ENCODE peak calls at places on chromosomes 5 and 9, in nine cellular contexts. One of them, this sample, is unnamed.

GRCh38 chr9:133759146-133759900 is 21.2 kb upstream of the SARDH start:
- DNase-seq in uterus: peak; percentile 69
- DNase-seq in heart left ventricle: peak; percentile 66
- DNase-seq in left ventricle myocardium inferior: peak; percentile 55
- DNase-seq in IMR-90: no peak
- DNase-seq in upper lobe of right lung: peak; percentile 67
- DNase-seq in GM12878: no peak
- DNase-seq in sigmoid colon: peak; percentile 68
- DNase-seq in hepatocyte: peak; percentile 3
- DNase-seq in this sample: no peak

GRCh38 chr5:162768962-162769464 is 668.4 kb upstream of the CCNG1 start:
- DNase-seq in uterus: no peak
- DNase-seq in heart left ventricle: no peak
- DNase-seq in left ventricle myocardium inferior: no peak
- DNase-seq in IMR-90: no peak
- DNase-seq in upper lobe of right lung: no peak
- DNase-seq in GM12878: peak; percentile 9
- DNase-seq in sigmoid colon: no peak
- DNase-seq in hepatocyte: no peak
- DNase-seq in this sample: no peak

GRCh38 chr5:139755892-139756671 is 39.5 kb upstream of the PSD2 start:
- DNase-seq in uterus: no peak
- DNase-seq in heart left ventricle: no peak
- DNase-seq in left ventricle myocardium inferior: no peak
- DNase-seq in IMR-90: no peak
- DNase-seq in upper lobe of right lung: no peak
- DNase-seq in GM12878: no peak
- DNase-seq in sigmoid colon: no peak
- DNase-seq in hepatocyte: peak; percentile 63
- DNase-seq in this sample: no peak

GRCh38 chr5:149256451-149256850 is 15.2 kb upstream of the AFAP1L1 start:
- DNase-seq in uterus: no peak
- DNase-seq in heart left ventricle: no peak
- DNase-seq in left ventricle myocardium inferior: no peak
- DNase-seq in IMR-90: peak; percentile 61
- DNase-seq in upper lobe of right lung: no peak
- DNase-seq in GM12878: no peak
- DNase-seq in sigmoid colon: no peak
- DNase-seq in hepatocyte: no peak
- DNase-seq in this sample: no peak

GRCh38 chr9:88387733-88388202 is 476 bp upstream of the SPIN1 start:
- DNase-seq in uterus: peak; percentile 57
- DNase-seq in heart left ventricle: peak; percentile 71
- DNase-seq in left ventricle myocardium inferior: peak; percentile 32
- DNase-seq in IMR-90: peak; percentile 52
- DNase-seq in upper lobe of right lung: peak; percentile 83
- DNase-seq in GM12878: no peak
- DNase-seq in sigmoid colon: peak; percentile 79
- DNase-seq in hepatocyte: peak; percentile 72
- DNase-seq in this sample: peak; percentile 83

GRCh38 chr9:85055506-85056202 is 386.1 kb downstream of the NTRK2 start:
- DNase-seq in uterus: no peak
- DNase-seq in heart left ventricle: no peak
- DNase-seq in left ventricle myocardium inferior: no peak
- DNase-seq in IMR-90: no peak
- DNase-seq in upper lobe of right lung: no peak
- DNase-seq in GM12878: no peak
- DNase-seq in sigmoid colon: no peak
- DNase-seq in hepatocyte: no peak
- DNase-seq in this sample: no peak

GRCh38 chr9:100150209-100150608 is 51.2 kb downstream of the INVS start:
- DNase-seq in uterus: no peak
- DNase-seq in heart left ventricle: no peak
- DNase-seq in left ventricle myocardium inferior: no peak
- DNase-seq in IMR-90: peak; percentile 44
- DNase-seq in upper lobe of right lung: no peak
- DNase-seq in GM12878: no peak
- DNase-seq in sigmoid colon: no peak
- DNase-seq in hepatocyte: no peak
- DNase-seq in this sample: no peak

GRCh38 chr5:57841671-57842375 is 359.2 kb upstream of the ACTBL2 start:
- DNase-seq in uterus: no peak
- DNase-seq in heart left ventricle: no peak
- DNase-seq in left ventricle myocardium inferior: no peak
- DNase-seq in IMR-90: peak; percentile 96
- DNase-seq in upper lobe of right lung: no peak
- DNase-seq in GM12878: no peak
- DNase-seq in sigmoid colon: no peak
- DNase-seq in hepatocyte: peak; percentile 66
- DNase-seq in this sample: no peak

GRCh38 chr5:178458140-178458539 is 132.1 kb downstream of the COL23A1 start:
- DNase-seq in uterus: no peak
- DNase-seq in heart left ventricle: no peak
- DNase-seq in left ventricle myocardium inferior: no peak
- DNase-seq in IMR-90: no peak
- DNase-seq in upper lobe of right lung: no peak
- DNase-seq in GM12878: no peak
- DNase-seq in sigmoid colon: no peak
- DNase-seq in hepatocyte: no peak
- DNase-seq in this sample: no peak

GRCh38 chr5:72079288-72079687 is 28.0 kb upstream of the MAP1B start:
- DNase-seq in uterus: no peak
- DNase-seq in heart left ventricle: peak; percentile 64
- DNase-seq in left ventricle myocardium inferior: peak; percentile 38
- DNase-seq in IMR-90: no peak
- DNase-seq in upper lobe of right lung: no peak
- DNase-seq in GM12878: no peak
- DNase-seq in sigmoid colon: no peak
- DNase-seq in hepatocyte: no peak
- DNase-seq in this sample: no peak

GRCh38 chr9:93451762-93452709 is 551 bp downstream of the FAM120A start:
- DNase-seq in uterus: peak; percentile 46
- DNase-seq in heart left ventricle: peak; percentile 80
- DNase-seq in left ventricle myocardium inferior: peak; percentile 55
- DNase-seq in IMR-90: peak; percentile 33
- DNase-seq in upper lobe of right lung: peak; percentile 81
- DNase-seq in GM12878: no peak
- DNase-seq in sigmoid colon: peak; percentile 78
- DNase-seq in hepatocyte: peak; percentile 69
- DNase-seq in this sample: peak; percentile 52

GRCh38 chr9:12723409-12724028 is 30.3 kb downstream of the TYRP1 start:
- DNase-seq in uterus: no peak
- DNase-seq in heart left ventricle: no peak
- DNase-seq in left ventricle myocardium inferior: no peak
- DNase-seq in IMR-90: peak; percentile 40
- DNase-seq in upper lobe of right lung: no peak
- DNase-seq in GM12878: no peak
- DNase-seq in sigmoid colon: no peak
- DNase-seq in hepatocyte: no peak
- DNase-seq in this sample: no peak

GRCh38 chr5:136064510-136064909 is 35.7 kb downstream of the TGFBI start:
- DNase-seq in uterus: no peak
- DNase-seq in heart left ventricle: no peak
- DNase-seq in left ventricle myocardium inferior: no peak
- DNase-seq in IMR-90: no peak
- DNase-seq in upper lobe of right lung: no peak
- DNase-seq in GM12878: no peak
- DNase-seq in sigmoid colon: no peak
- DNase-seq in hepatocyte: no peak
- DNase-seq in this sample: no peak

GRCh38 chr9:38117646-38118045 is 48.6 kb upstream of the SHB start:
- DNase-seq in uterus: no peak
- DNase-seq in heart left ventricle: no peak
- DNase-seq in left ventricle myocardium inferior: no peak
- DNase-seq in IMR-90: no peak
- DNase-seq in upper lobe of right lung: peak; percentile 52
- DNase-seq in GM12878: no peak
- DNase-seq in sigmoid colon: no peak
- DNase-seq in hepatocyte: peak; percentile 38
- DNase-seq in this sample: no peak

GRCh38 chr9:72728031-72728770 is 206.8 kb downstream of the TMC1 start:
- DNase-seq in uterus: no peak
- DNase-seq in heart left ventricle: no peak
- DNase-seq in left ventricle myocardium inferior: no peak
- DNase-seq in IMR-90: no peak
- DNase-seq in upper lobe of right lung: no peak
- DNase-seq in GM12878: no peak
- DNase-seq in sigmoid colon: no peak
- DNase-seq in hepatocyte: no peak
- DNase-seq in this sample: no peak

GRCh38 chr5:173736923-173737412 is 120.5 kb upstream of the BOD1 start:
- DNase-seq in uterus: no peak
- DNase-seq in heart left ventricle: no peak
- DNase-seq in left ventricle myocardium inferior: no peak
- DNase-seq in IMR-90: no peak
- DNase-seq in upper lobe of right lung: no peak
- DNase-seq in GM12878: peak; percentile 76
- DNase-seq in sigmoid colon: no peak
- DNase-seq in hepatocyte: peak; percentile 84
- DNase-seq in this sample: peak; percentile 69

GRCh38 chr5:78843436-78843835 is 141.7 kb downstream of the ARSB start:
- DNase-seq in uterus: no peak
- DNase-seq in heart left ventricle: no peak
- DNase-seq in left ventricle myocardium inferior: no peak
- DNase-seq in IMR-90: no peak
- DNase-seq in upper lobe of right lung: no peak
- DNase-seq in GM12878: no peak
- DNase-seq in sigmoid colon: no peak
- DNase-seq in hepatocyte: no peak
- DNase-seq in this sample: no peak

GRCh38 chr9:15144567-15145174 is 162.3 kb downstream of the TTC39B start:
- DNase-seq in uterus: peak; percentile 37
- DNase-seq in heart left ventricle: no peak
- DNase-seq in left ventricle myocardium inferior: no peak
- DNase-seq in IMR-90: no peak
- DNase-seq in upper lobe of right lung: no peak
- DNase-seq in GM12878: no peak
- DNase-seq in sigmoid colon: no peak
- DNase-seq in hepatocyte: no peak
- DNase-seq in this sample: no peak

DNA sequence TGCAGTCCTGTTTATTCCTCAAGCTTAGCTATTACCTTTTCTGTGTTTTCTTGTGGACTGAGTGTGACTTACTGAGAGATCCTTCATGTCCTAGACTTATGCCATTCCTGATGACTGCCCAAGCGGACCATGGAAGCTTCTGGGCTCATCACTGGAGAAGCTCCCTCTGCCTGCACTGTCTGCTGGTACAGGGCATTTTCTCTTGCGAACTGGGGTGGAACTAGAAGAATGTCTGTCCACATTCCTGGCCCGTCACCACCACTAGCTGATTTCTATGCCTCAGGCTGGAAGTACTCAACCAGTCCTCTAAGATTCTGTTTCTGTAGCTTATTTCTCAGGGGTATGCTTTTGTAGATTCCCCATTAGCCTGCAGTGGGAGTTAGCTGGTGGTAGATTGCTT is 12.3 kb downstream of the SLC36A1 start:
- DNase-seq in uterus: no peak
- DNase-seq in heart left ventricle: no peak
- DNase-seq in left ventricle myocardium inferior: no peak
- DNase-seq in IMR-90: peak; percentile 58
- DNase-seq in upper lobe of right lung: no peak
- DNase-seq in GM12878: no peak
- DNase-seq in sigmoid colon: no peak
- DNase-seq in hepatocyte: peak; percentile 46
- DNase-seq in this sample: no peak
- H3K4me1 ChIP-seq in uterus: no peaks in the 10 kb centered on the region
- H3K4me1 ChIP-seq in heart left ventricle: no peaks in the 10 kb centered on the region
- H3K4me1 ChIP-seq in left ventricle myocardium inferior: peaks cover 11% of the 10 kb centered on the region
- H3K4me1 ChIP-seq in IMR-90: peaks cover 6% of the 10 kb centered on the region
- H3K4me1 ChIP-seq in upper lobe of right lung: no peaks in the 10 kb centered on the region
- H3K4me1 ChIP-seq in GM12878: peaks cover 9% of the 10 kb centered on the region
- H3K4me1 ChIP-seq in sigmoid colon: no peaks in the 10 kb centered on the region
- H3K4me1 ChIP-seq in hepatocyte: peaks cover 11% of the 10 kb centered on the region
- H3K4me1 ChIP-seq in this sample: peaks cover 19% of the 10 kb centered on the region

GRCh38 chr9:96245399-96245798 is 56.6 kb downstream of the HSD17B3 start:
- DNase-seq in uterus: no peak
- DNase-seq in heart left ventricle: no peak
- DNase-seq in left ventricle myocardium inferior: no peak
- DNase-seq in IMR-90: no peak
- DNase-seq in upper lobe of right lung: no peak
- DNase-seq in GM12878: no peak
- DNase-seq in sigmoid colon: no peak
- DNase-seq in hepatocyte: no peak
- DNase-seq in this sample: no peak
- TF ChIP-seq CTCF in uterus: no peak
- TF ChIP-seq CTCF in heart left ventricle: peak; percentile 6
- TF ChIP-seq CTCF in left ventricle myocardium inferior: no peak
- TF ChIP-seq CTCF in IMR-90: no peak
- TF ChIP-seq CTCF in upper lobe of right lung: no peak
- TF ChIP-seq CTCF in GM12878: peak; percentile 13
- TF ChIP-seq CTCF in sigmoid colon: no peak
- TF ChIP-seq CTCF in hepatocyte: no peak
- TF ChIP-seq CTCF in this sample: no peak

DNA sequence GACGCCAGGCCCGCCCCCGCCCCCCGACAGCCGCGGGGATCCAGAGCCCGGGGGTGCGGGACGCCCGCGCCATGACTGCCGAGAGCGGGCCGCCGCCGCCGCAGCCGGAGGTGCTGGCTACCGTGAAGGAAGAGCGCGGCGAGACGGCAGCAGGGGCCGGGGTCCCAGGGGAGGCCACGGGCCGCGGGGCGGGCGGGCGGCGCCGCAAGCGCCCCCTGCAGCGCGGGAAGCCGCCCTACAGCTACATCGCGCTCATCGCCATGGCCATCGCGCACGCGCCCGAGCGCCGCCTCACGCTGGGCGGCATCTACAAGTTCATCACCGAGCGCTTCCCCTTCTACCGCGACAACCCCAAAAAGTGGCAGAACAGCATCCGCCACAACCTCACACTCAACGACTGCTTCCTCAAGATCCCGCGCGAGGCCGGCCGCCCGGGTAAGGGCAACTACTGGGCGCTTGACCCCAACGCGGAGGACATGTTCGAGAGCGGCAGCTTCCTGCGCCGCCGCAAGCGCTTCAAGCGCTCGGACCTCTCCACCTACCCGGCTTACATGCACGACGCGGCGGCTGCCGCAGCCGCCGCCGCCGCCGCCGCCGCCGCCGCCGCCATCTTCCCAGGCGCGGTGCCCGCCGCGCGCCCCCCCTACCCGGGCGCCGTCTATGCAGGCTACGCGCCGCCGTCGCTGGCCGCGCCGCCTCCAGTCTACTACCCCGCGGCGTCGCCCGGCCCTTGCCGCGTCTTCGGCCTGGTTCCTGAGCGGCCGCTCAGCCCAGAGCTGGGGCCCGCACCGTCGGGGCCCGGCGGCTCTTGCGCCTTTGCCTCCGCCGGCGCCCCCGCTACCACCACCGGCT is 1.0 kb downstream of the FOXE1 start:
- DNase-seq in uterus: no peak
- DNase-seq in heart left ventricle: no peak
- DNase-seq in left ventricle myocardium inferior: no peak
- DNase-seq in IMR-90: peak; percentile 33
- DNase-seq in upper lobe of right lung: peak; percentile 65
- DNase-seq in GM12878: no peak
- DNase-seq in sigmoid colon: no peak
- DNase-seq in hepatocyte: peak; percentile 70
- DNase-seq in this sample: no peak
- H3K4me3 ChIP-seq in uterus: no peak overlapping the region
- H3K4me3 ChIP-seq in heart left ventricle: peak overlapping the region; percentile 14
- H3K4me3 ChIP-seq in left ventricle myocardium inferior: peak overlapping the region; percentile 59
- H3K4me3 ChIP-seq in IMR-90: peak overlapping the region; percentile 41
- H3K4me3 ChIP-seq in upper lobe of right lung: peak overlapping the region; percentile 19
- H3K4me3 ChIP-seq in GM12878: no peak overlapping the region
- H3K4me3 ChIP-seq in sigmoid colon: peak overlapping the region; percentile 43
- H3K4me3 ChIP-seq in hepatocyte: peak overlapping the region; percentile 20
- H3K4me3 ChIP-seq in this sample: no peak overlapping the region

GRCh38 chr9:137273616-137274320 is 3.8 kb upstream of the TOR4A start:
- DNase-seq in uterus: no peak
- DNase-seq in heart left ventricle: no peak
- DNase-seq in left ventricle myocardium inferior: no peak
- DNase-seq in IMR-90: no peak
- DNase-seq in upper lobe of right lung: peak; percentile 65
- DNase-seq in GM12878: no peak
- DNase-seq in sigmoid colon: no peak
- DNase-seq in hepatocyte: no peak
- DNase-seq in this sample: no peak
- H3K4me1 ChIP-seq in uterus: peaks cover 10% of the 10 kb centered on the region
- H3K4me1 ChIP-seq in heart left ventricle: peaks cover 55% of the 10 kb centered on the region
- H3K4me1 ChIP-seq in left ventricle myocardium inferior: peaks cover 96% of the 10 kb centered on the region
- H3K4me1 ChIP-seq in IMR-90: peaks cover 21% of the 10 kb centered on the region
- H3K4me1 ChIP-seq in upper lobe of right lung: peaks cover 48% of the 10 kb centered on the region
- H3K4me1 ChIP-seq in GM12878: peaks cover 44% of the 10 kb centered on the region
- H3K4me1 ChIP-seq in sigmoid colon: no peaks in the 10 kb centered on the region
- H3K4me1 ChIP-seq in hepatocyte: peaks cover 17% of the 10 kb centered on the region
- H3K4me1 ChIP-seq in this sample: peaks cover 41% of the 10 kb centered on the region